ENCODE peak calls at places on chromosome 21, in four cellular contexts. D is HepG2, V is K562, U is A549. R is an unnamed sample.

GRCh38 chr21:39637197-39637970 is 24.6 kb downstream of the B3GALT5 start:
- DNase-seq in D (no peak), V (no peak), U (no peak), R (no peak)

GRCh38 chr21:44881586-44881939 is 8.1 kb upstream of the PTTG1IP start:
- DNase-seq in D (no peak), V (no peak), U (no peak), R (no peak)

GRCh38 chr21:46114963-46115362 is 17.1 kb downstream of the COL6A2 start:
- DNase-seq in D (no peak), V (no peak), U (no peak), R (no peak)

GRCh38 chr21:31554511-31555022 is 104.9 kb upstream of the SOD1 start:
- DNase-seq in D (no peak), V (no peak), U (no peak), R (peak)

GRCh38 chr21:34517039-34517438 is 5.0 kb upstream of the KCNE1 start:
- DNase-seq in D (no peak), V (no peak), U (no peak), R (no peak)

GRCh38 chr21:44872568-44873355 is 728 bp downstream of the PTTG1IP start:
- DNase-seq in D (no peak), V (peak), U (no peak), R (peak)

GRCh38 chr21:34835526-34835925 is 166.7 kb downstream of the CLIC6 start:
- DNase-seq in D (peak), V (no peak), U (no peak), R (no peak)

GRCh38 chr21:45405819-45406762 is 1.1 kb downstream of the COL18A1 start:
- DNase-seq in D (peak), V (peak), U (no peak), R (peak)

GRCh38 chr21:35738342-35738961 is 321.9 kb downstream of the SETD4 start:
- DNase-seq in D (no peak), V (no peak), U (no peak), R (peak)

GRCh38 chr21:32248616-32249550 is 30.0 kb downstream of the MIS18A start:
- DNase-seq in D (no peak), V (no peak), U (no peak), R (peak)

GRCh38 chr21:45539046-45539795 is 3.0 kb downstream of the SLC19A1 start:
- DNase-seq in D (no peak), V (no peak), U (no peak), R (no peak)

GRCh38 chr21:44710756-44711326 is 531 bp downstream of the TSPEAR start:
- DNase-seq in D (no peak), V (no peak), U (no peak), R (no peak)

GRCh38 chr21:35441868-35442582 is 392.9 kb upstream of the RUNX1 start:
- DNase-seq in D (no peak), V (no peak), U (no peak), R (no peak)

GRCh38 chr21:15839026-15839425 is 109.2 kb downstream of the USP25 start:
- DNase-seq in D (no peak), V (no peak), U (no peak), R (no peak)

GRCh38 chr21:37341254-37341960 is 25.2 kb upstream of the DYRK1A start:
- DNase-seq in D (no peak), V (peak), U (no peak), R (peak)
- TF ChIP-seq MAZ in D (no peak), V (no peak), U (no peak), R (no peak)

DNA sequence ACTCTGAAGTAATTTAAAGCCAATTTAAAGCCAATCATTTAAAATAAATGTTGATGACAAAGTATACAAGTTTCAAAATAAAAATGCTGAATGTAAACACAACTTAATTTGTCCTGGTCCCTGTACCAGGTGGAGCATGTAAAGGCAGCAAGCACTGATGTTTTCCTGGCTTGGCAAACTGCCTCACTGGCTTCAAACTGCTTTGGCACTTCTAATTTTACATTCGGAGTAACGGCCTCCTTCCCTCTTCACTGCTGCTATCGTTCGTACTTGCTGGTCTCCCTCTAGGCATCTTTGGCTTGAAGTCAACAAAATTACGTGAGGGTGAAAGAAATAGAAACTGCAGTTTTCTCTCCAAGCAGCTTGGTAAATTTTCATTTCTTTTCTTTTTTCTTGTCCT is 287.9 kb downstream of the LTN1 start:
- DNase-seq in D (no peak), V (no peak), U (no peak), R (peak)
- TF ChIP-seq MAZ in D (no peak), V (no peak), U (no peak), R (no peak)

GRCh38 chr21:42844411-42845113 is 34.8 kb downstream of the WDR4 start:
- DNase-seq in D (no peak), V (no peak), U (no peak), R (no peak)
- TF ChIP-seq MAZ in D (no peak), V (no peak), U (no peak), R (no peak)

GRCh38 chr21:14284439-14284838 is 68.5 kb downstream of the RBM11 start:
- DNase-seq in D (no peak), V (peak), U (no peak), R (no peak)
- TF ChIP-seq MAZ in D (no peak), V (no peak), U (no peak), R (no peak)

DNA sequence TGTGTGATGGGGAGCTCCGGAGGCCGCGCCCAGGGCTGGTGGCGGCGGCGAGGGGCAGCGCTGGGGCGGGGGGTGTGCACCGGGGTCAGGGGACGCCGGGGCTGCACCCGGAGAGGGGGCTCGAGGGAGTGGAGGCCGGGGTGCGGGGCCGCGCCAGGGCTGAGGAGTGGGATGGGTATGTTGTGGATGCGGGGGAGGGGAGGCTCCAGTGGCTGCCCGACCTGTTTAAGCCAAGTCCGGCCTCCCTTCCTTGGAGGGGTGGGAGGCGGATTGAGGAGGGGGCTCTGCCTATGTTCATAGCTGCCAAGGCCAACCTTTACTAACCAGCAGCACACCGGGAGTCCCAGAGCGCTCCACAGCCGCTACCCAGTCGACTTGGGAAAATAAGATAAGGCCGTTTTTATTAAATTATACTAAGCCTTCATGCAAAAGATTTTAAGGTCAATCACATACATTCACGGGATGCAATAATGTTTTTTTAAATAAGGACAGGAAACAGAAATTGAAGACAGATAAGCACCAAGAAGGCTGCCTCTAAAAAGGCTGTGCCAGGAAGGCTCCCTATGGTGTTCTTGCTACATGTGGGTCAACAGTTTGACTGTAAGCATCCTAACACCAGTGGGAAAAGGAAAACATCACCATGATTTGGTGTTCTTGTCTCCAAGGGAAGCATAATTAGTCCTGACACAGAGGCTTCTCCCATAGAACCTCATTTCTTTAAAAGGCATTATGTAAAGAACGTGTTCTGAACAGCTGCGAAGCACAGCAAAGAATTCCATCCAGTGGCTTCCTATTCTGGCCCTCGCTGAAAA is 583 bp upstream of the HLCS start:
- DNase-seq in D (no peak), V (peak), U (no peak), R (no peak)
- TF ChIP-seq MAZ in D (no peak), V (no peak), U (no peak), R (no peak)

GRCh38 chr21:14056771-14057191 is 154.0 kb downstream of the LIPI start:
- DNase-seq in D (no peak), V (no peak), U (no peak), R (no peak)
- TF ChIP-seq MAZ in D (no peak), V (no peak), U (no peak), R (no peak)

GRCh38 chr21:23890652-23891051 is 1716.6 kb downstream of the MRPL39 start:
- DNase-seq in D (no peak), V (peak), U (no peak), R (no peak)
- TF ChIP-seq MAZ in D (no peak), V (no peak), U (no peak), R (no peak)

GRCh38 chr21:41653243-41653943 is 113.5 kb downstream of the RIPK4 start:
- DNase-seq in D (no peak), V (no peak), U (no peak), R (no peak)

GRCh38 chr21:41651830-41652229 is 115.0 kb downstream of the RIPK4 start:
- DNase-seq in D (no peak), V (no peak), U (no peak), R (peak)

GRCh38 chr21:41650526-41651145 is 116.2 kb downstream of the RIPK4 start:
- DNase-seq in D (no peak), V (no peak), U (no peak), R (no peak)

GRCh38 chr21:41653944-41654625 is 112.8 kb downstream of the RIPK4 start:
- DNase-seq in D (no peak), V (no peak), U (no peak), R (peak)

GRCh38 chr21:41651396-41651795 is 115.5 kb downstream of the RIPK4 start:
- DNase-seq in D (no peak), V (no peak), U (no peak), R (no peak)
- TF ChIP-seq MAZ in D (no peak), V (no peak), U (no peak), R (no peak)

GRCh38 chr21:33367309-33367973 is 35.8 kb upstream of the IFNGR2 start:
- DNase-seq in D (no peak), V (no peak), U (no peak), R (no peak)
- TF ChIP-seq MAZ in D (no peak), V (no peak), U (no peak), R (no peak)

R was measured in IMR-90.